ENCODE peak calls at places on chromosomes 12 and 14, in four cellular contexts. V is HL-60, N is K562, U is GM12878. Q is an unnamed sample.
A peak's percentile ranks its signal among the peaks of the same experiment; 100 is the strongest.

GRCh38 chr12:111268738-111269572 is 99.9 kb downstream of the PHETA1 start:
- DNase-seq in N (peak; percentile 59), V (no peak), U (no peak), Q (peak; percentile 36)

GRCh38 chr12:68097386-68097785 is 62.2 kb downstream of the IFNG start:
- DNase-seq in N (no peak), U (no peak), V (no peak), Q (no peak)

GRCh38 chr14:33799705-33800269 is 151.1 kb downstream of the EGLN3 start:
- DNase-seq in N (no peak), V (no peak), U (no peak), Q (no peak)

GRCh38 chr14:75720828-75721227 is 59.8 kb downstream of the TTLL5 start:
- DNase-seq in N (no peak), V (no peak), U (no peak), Q (no peak)

GRCh38 chr12:125983784-125984510 is 918.7 kb downstream of the AACS start:
- DNase-seq in U (no peak), N (no peak), V (no peak), Q (no peak)

GRCh38 chr14:92207012-92207927 is 85.5 kb downstream of the CPSF2 start:
- DNase-seq in U (no peak), V (no peak), N (peak; percentile 21), Q (no peak)

GRCh38 chr14:95774265-95775160 is 60.6 kb upstream of the TCL1A start:
- DNase-seq in U (peak; percentile 16), N (peak; percentile 47), V (peak; percentile 32), Q (peak; percentile 54)

GRCh38 chr14:74975059-74975810 is 19.8 kb upstream of the PGF start:
- DNase-seq in N (no peak), U (no peak), V (no peak), Q (no peak)

GRCh38 chr12:48794870-48795269 is 6.0 kb upstream of the ADCY6 start:
- DNase-seq in V (no peak), U (no peak), N (no peak), Q (no peak)

GRCh38 chr14:73403181-73403752 is 55.1 kb downstream of the NUMB start:
- DNase-seq in N (no peak), V (no peak), U (no peak), Q (no peak)

GRCh38 chr14:92471919-92472318 is 41.7 kb upstream of the RIN3 start:
- DNase-seq in V (no peak), U (no peak), N (no peak), Q (no peak)

GRCh38 chr12:64611430-64612286 is 1.4 kb downstream of the RASSF3 start:
- DNase-seq in N (peak; percentile 43), V (peak; percentile 12), U (no peak), Q (no peak)

GRCh38 chr12:90630006-90630405 is 325.0 kb downstream of the CCER1 start:
- DNase-seq in V (no peak), U (no peak), N (no peak), Q (no peak)

GRCh38 chr14:101721111-101721510 is 40.4 kb upstream of the PPP2R5C start:
- DNase-seq in N (no peak), V (no peak), U (no peak), Q (no peak)

GRCh38 chr14:100623961-100624360 is 36.7 kb upstream of the BEGAIN start:
- DNase-seq in V (no peak), U (no peak), N (no peak), Q (no peak)

GRCh38 chr12:86712425-86712843 is 456.2 kb upstream of the MGAT4C start:
- DNase-seq in U (no peak), V (no peak), N (no peak), Q (no peak)

GRCh38 chr14:94164685-94165431 is 9.3 kb upstream of the PPP4R4 start:
- DNase-seq in N (no peak), V (no peak), U (no peak), Q (no peak)

GRCh38 chr12:125271850-125272249 is 206.6 kb downstream of the AACS start:
- DNase-seq in U (no peak), V (no peak), N (no peak), Q (no peak)

GRCh38 chr14:38210587-38211257 is 3.0 kb downstream of the SSTR1 start:
- DNase-seq in V (no peak), U (no peak), N (no peak), Q (no peak)

GRCh38 chr12:42524716-42525115 is 64.8 kb downstream of the PRICKLE1 start:
- DNase-seq in U (no peak), V (no peak), N (no peak), Q (no peak)

GRCh38 chr14:64879635-64880381 is at the start of gene SPTB:
- DNase-seq in U (no peak), N (peak; percentile 91), V (no peak), Q (peak; percentile 52)

GRCh38 chr12:45637706-45638105 is 91.8 kb upstream of the ARID2 start:
- DNase-seq in V (no peak), U (no peak), N (no peak), Q (no peak)

GRCh38 chr12:14771651-14772137 is 31.6 kb downstream of the WBP11 start:
- DNase-seq in V (peak; percentile 37), U (peak; percentile 41), N (no peak), Q (no peak)

GRCh38 chr14:77375973-77376372 is 921 bp downstream of the TMED8 start:
- DNase-seq in V (no peak), N (no peak), U (no peak), Q (no peak)

GRCh38 chr14:22915886-22916521 is 2.9 kb downstream of the RBM23 start:
- DNase-seq in V (peak; percentile 90), N (no peak), U (no peak), Q (no peak)

GRCh38 chr12:103955811-103956514 is 9.7 kb upstream of the TDG start:
- DNase-seq in U (no peak), V (peak; percentile 9), N (no peak), Q (no peak)

GRCh38 chr12:50986961-50987737 is 34.8 kb downstream of the HIGD1C start:
- DNase-seq in U (no peak), V (peak; percentile 47), N (peak; percentile 39), Q (no peak)

GRCh38 chr12:100017056-100017455 is 32.3 kb upstream of the ANKS1B start:
- DNase-seq in U (no peak), V (no peak), N (no peak), Q (no peak)

GRCh38 chr12:6833189-6833890 is 5.1 kb downstream of the P3H3 start:
- DNase-seq in U (no peak), V (no peak), N (no peak), Q (no peak)

GRCh38 chr12:53766881-53767280 is 15.1 kb upstream of the CISTR start:
- DNase-seq in V (no peak), N (no peak), U (no peak), Q (no peak)

GRCh38 chr14:101843665-101844064 is 82.2 kb downstream of the PPP2R5C start:
- DNase-seq in U (peak; percentile 69), N (no peak), V (peak; percentile 25), Q (no peak)

GRCh38 chr14:59425322-59425945 is 39.7 kb downstream of the GPR135 start:
- DNase-seq in N (no peak), V (peak; percentile 49), U (no peak), Q (no peak)

GRCh38 chr14:98069712-98070133 is 1202.3 kb downstream of the BCL11B start:
- DNase-seq in N (no peak), V (no peak), U (no peak), Q (no peak)

DNA sequence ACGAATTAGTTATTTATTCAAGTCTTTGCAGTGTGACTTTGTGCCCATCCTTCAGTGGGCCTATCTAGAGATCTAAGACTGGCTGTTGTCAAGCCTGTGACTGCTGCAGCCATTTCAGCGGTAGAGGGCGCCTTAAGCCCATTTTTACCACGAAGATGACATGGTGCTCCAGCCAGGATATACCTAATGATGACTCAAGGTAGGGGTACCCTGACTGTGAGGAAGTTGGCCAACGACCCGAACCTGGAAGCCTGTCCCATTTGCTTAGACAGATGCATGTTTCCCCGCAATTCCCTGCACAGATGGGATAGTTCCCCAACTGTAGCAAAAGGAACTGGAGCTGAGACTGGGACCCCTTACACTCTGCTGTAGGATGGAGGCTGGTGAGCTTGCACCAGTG is 41.3 kb downstream of the RAB3IP start:
- DNase-seq in N (peak; percentile 63), U (no peak), V (no peak), Q (no peak)
- TF ChIP-seq SPI1 in N (no peak), U (no peak), V (no peak), Q (no peak)

DNA sequence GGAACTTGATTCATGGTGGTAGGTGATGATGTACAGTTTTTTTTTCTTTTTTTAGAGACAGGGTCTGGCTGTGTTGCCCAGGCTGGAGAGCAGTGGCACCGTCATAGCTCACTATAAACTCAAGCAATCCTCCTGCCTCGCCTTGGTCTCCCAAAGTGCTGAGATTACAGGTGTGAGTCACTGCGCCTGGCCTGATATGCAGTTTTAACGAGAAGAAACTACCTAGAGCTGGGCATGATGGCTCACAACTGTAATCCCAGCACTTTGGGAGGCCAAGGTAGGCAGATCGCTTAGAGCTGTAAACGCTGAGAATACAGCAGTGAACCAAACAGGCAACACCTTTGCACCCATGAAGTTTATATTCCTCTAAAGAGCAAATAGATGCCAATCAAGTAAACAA is 13.0 kb upstream of the VPS37B start:
- DNase-seq in U (no peak), N (no peak), V (no peak), Q (no peak)
- TF ChIP-seq POLR2AphosphoS5 in U (no peak), N (no peak), V (no peak), Q (no peak)

GRCh38 chr12:56011509-56012090 is 9.2 kb upstream of the IKZF4 start:
- DNase-seq in U (no peak), V (no peak), N (no peak), Q (no peak)
- TF ChIP-seq SPI1 in U (no peak), V (no peak), N (no peak), Q (no peak)

GRCh38 chr14:51539571-51540037 is 112.1 kb upstream of the FRMD6 start:
- DNase-seq in V (no peak), N (no peak), U (no peak), Q (no peak)
- TF ChIP-seq POLR2AphosphoS5 in V (no peak), N (no peak), U (no peak), Q (no peak)